ENCODE peak calls at places on chromosomes 5 and 9, in five cellular contexts. G is K562, S is HCT116, L is H1, E is GM12878. T is an unnamed sample.
A peak's percentile ranks its signal among the peaks of the same experiment; 100 is the strongest.

GRCh38 chr5:52989781-52990530 is 804 bp downstream of the ITGA2 start:
- DNase-seq in L (no peak), G (no peak), S (peak; percentile 18), E (no peak), T (no peak)

GRCh38 chr9:19583890-19584289 is 175.1 kb downstream of the ACER2 start:
- DNase-seq in E (no peak), L (no peak), S (no peak), G (no peak), T (no peak)

GRCh38 chr9:89576404-89576824 is 28.4 kb upstream of the GADD45G start:
- DNase-seq in E (no peak), L (no peak), S (peak; percentile 18), G (peak; percentile 15), T (no peak)

GRCh38 chr5:2206244-2207108 is 323.8 kb upstream of the IRX4 start:
- DNase-seq in E (no peak), S (no peak), L (no peak), G (no peak), T (peak; percentile 6)

GRCh38 chr9:106880081-106880480 is 17.1 kb downstream of the ZNF462 start:
- DNase-seq in E (no peak), S (no peak), G (no peak), L (no peak), T (no peak)

GRCh38 chr9:101307041-101307440 is 77.8 kb downstream of the BAAT start:
- DNase-seq in G (no peak), L (no peak), E (no peak), S (no peak), T (no peak)

GRCh38 chr5:180179399-180180197 is 29.4 kb downstream of the RASGEF1C start:
- DNase-seq in E (no peak), G (no peak), S (no peak), L (no peak), T (no peak)

GRCh38 chr5:133801431-133801830 is 167.0 kb downstream of the C5orf15 start:
- DNase-seq in G (no peak), S (no peak), E (no peak), L (no peak), T (no peak)

GRCh38 chr9:36980148-36980974 is 53.7 kb downstream of the PAX5 start:
- DNase-seq in S (peak; percentile 19), L (peak; percentile 53), E (no peak), G (peak; percentile 35), T (peak; percentile 68)

GRCh38 chr9:35553670-35554543 is 51.2 kb upstream of the TESK1 start:
- DNase-seq in S (peak; percentile 37), L (no peak), G (peak; percentile 62), E (peak; percentile 8), T (peak; percentile 55)

GRCh38 chr9:124139001-124139400 is 118.7 kb upstream of the NEK6 start:
- DNase-seq in G (no peak), S (no peak), E (no peak), L (no peak), T (no peak)

GRCh38 chr5:136062563-136063274 is 33.9 kb downstream of the TGFBI start:
- DNase-seq in S (peak; percentile 77), L (no peak), G (peak; percentile 63), E (no peak), T (no peak)

GRCh38 chr9:109335929-109336328 is 15.1 kb upstream of the EPB41L4B start:
- DNase-seq in S (no peak), G (no peak), L (no peak), E (no peak), T (no peak)

GRCh38 chr9:106310782-106311181 is 552.2 kb upstream of the ZNF462 start:
- DNase-seq in S (no peak), E (peak; percentile 31), L (no peak), G (no peak), T (no peak)

GRCh38 chr5:154590093-154590724 is 112.2 kb upstream of the HAND1 start:
- DNase-seq in G (no peak), E (no peak), S (no peak), L (no peak), T (no peak)

GRCh38 chr5:171152382-171152781 is 156.7 kb upstream of the TLX3 start:
- DNase-seq in L (no peak), G (peak; percentile 9), S (peak; percentile 22), E (no peak), T (no peak)

GRCh38 chr9:133910855-133911514 is 81.1 kb downstream of the VAV2 start:
- DNase-seq in L (no peak), S (no peak), G (no peak), E (no peak), T (no peak)

GRCh38 chr9:34220218-34220617 is 41.4 kb downstream of the UBAP1 start:
- DNase-seq in S (no peak), E (no peak), L (no peak), G (no peak), T (no peak)

GRCh38 chr9:75053869-75054268 is 25.8 kb upstream of the CARNMT1 start:
- DNase-seq in E (peak; percentile 4), S (no peak), L (no peak), G (no peak), T (no peak)

GRCh38 chr9:126173929-126174328 is 152.7 kb upstream of the MVB12B start:
- DNase-seq in G (no peak), L (no peak), E (no peak), S (no peak), T (no peak)

GRCh38 chr9:87776481-87777373 is 50.8 kb downstream of the CTSL start:
- DNase-seq in E (no peak), L (no peak), G (peak; percentile 22), S (no peak), T (no peak)

GRCh38 chr5:122726990-122727616 is 47.8 kb upstream of the SNX2 start:
- DNase-seq in L (no peak), E (peak; percentile 38), G (no peak), S (peak; percentile 12), T (no peak)

GRCh38 chr9:80061096-80061495 is 489.3 kb downstream of the TLE4 start:
- DNase-seq in G (no peak), S (no peak), L (no peak), E (no peak), T (no peak)

GRCh38 chr5:178622679-178623247 is 4.1 kb downstream of the CLK4 start:
- DNase-seq in E (no peak), G (no peak), S (no peak), L (no peak), T (no peak)

GRCh38 chr5:93189707-93190120 is 391.3 kb downstream of the NR2F1-AS1 start:
- DNase-seq in S (peak; percentile 78), G (no peak), E (no peak), L (no peak), T (no peak)

GRCh38 chr5:9057406-9058000 is 488.4 kb downstream of the SEMA5A start:
- DNase-seq in L (no peak), S (no peak), G (no peak), E (no peak), T (no peak)

GRCh38 chr5:151424892-151425523 is 22.4 kb upstream of the SLC36A1 start:
- DNase-seq in S (no peak), L (peak; percentile 43), G (no peak), E (no peak), T (no peak)

GRCh38 chr5:151414536-151414935 is 32.9 kb upstream of the SLC36A1 start:
- DNase-seq in G (no peak), S (no peak), E (no peak), L (no peak), T (no peak)

GRCh38 chr5:151417712-151418111 is 29.7 kb upstream of the SLC36A1 start:
- DNase-seq in E (no peak), L (no peak), G (no peak), S (no peak), T (no peak)

GRCh38 chr5:151420127-151420526 is 27.3 kb upstream of the SLC36A1 start:
- DNase-seq in L (no peak), G (no peak), E (no peak), S (no peak), T (no peak)
- H3K9ac ChIP-seq in L (no peak overlapping the region), G (no peak overlapping the region), E (no peak overlapping the region), S (no peak overlapping the region), T (no peak overlapping the region)

DNA sequence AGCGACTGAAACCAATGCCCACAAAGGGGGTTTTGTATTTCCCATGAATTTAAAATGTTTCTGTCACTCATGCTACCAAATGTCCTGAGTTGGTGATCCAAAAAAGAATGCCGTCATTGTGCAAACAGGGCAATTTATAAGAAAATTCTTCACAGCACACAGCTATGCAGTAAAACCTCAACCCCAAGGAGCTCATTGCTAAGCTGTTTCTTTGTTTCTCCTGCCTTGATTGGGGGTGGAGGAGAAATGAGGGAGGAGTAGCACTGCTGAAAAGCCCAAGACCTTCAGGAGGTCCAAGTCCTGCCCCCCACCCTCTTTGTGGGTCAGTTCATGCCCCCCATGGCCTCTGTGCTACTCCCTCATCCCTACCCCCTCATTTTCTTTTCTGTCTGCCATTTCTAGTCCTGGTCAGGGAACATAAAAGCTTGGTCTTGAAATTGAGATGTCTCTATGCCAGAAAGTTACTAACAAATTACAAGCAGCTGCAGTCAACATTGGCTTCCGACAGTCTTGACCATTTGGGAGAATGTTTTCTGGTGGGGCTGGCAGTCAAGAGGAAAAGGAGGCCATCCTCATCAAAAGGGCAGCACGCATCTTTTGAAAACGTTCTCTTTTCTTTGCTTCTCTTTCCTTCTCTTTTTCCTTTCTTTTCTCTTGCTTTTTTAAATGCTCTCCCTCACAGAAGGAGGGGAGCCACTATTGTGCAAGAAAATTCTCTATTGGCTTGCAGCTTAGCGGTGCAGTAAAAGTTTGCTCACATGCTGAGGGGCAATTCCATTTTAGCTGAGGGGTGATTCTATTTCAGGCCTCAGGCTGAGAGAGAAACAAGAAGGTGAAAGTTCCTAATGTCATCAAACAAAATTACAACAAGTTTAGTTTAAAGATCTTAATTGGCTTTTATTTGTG is 133.4 kb downstream of the GCNT1 start:
- DNase-seq in L (peak; percentile 13), S (no peak), G (no peak), E (no peak), T (peak; percentile 38)
- H3K4me3 ChIP-seq in L (peak overlapping the region; percentile 50), S (no peak overlapping the region), G (no peak overlapping the region), E (no peak overlapping the region), T (peak overlapping the region; percentile 1)

DNA sequence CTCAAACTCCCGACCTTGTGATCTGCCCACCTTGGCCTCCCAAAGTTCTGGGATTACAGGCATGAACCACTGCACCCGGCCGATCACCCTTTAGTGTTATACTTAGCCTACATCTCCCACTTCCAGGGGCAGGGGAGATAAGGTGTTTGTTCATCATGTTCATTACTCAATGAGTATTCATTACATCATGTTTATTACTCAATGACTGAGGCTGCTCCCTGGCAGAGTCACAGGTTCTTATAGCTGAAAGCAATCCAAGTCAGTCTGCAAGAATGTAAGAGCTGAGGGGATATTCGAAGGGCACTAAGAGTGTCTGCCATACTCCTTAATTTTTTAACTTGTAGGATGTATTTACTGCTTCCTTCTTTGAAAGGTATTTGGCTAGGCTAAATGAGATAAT is 214.2 kb downstream of the SPATA31D1 start:
- DNase-seq in L (no peak), E (no peak), G (no peak), S (no peak), T (no peak)
- TF ChIP-seq ZNF274 in L (no peak), E (no peak), G (no peak), S (no peak), T (no peak)

DNA sequence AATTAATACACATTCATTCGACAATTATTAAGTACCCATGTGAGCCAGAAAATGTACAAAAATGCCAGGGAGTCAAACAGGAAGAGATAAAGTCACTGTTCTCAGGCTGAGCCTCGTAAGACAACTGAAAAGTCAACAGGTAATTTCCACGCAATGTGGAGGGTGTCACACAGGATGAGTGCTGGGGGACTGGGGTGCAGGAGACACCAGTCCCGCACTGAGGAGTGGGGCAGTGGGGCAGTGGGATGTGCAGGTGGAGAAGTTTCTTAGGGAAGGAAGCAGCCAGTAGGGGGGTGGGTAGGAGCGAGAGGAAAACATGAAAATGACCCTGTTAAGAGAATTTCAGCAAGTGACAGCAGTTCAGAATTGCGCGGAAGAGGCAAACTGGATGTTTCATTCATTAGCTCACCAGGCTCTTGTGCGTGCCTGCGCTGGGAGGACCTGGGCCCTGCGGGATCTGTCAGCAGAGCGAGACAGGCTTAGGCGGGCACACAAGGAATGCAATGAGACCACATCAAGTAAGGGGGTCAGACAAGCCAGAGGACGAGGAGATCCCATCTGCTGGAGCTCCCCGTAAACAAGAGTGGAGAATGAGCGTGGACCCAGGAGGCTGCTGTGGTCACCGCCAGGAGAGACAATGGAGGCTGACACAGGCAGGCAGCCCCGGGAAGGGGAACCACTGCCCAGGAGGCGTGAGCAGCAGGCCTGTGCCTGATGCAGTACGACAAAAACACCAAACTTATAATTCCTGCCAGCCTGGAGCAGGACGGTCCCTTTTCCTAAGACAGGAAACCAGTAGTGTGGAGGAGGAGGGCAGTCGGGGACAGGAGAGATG is 21.0 kb downstream of the CAMSAP1 start:
- DNase-seq in E (no peak), G (no peak), L (no peak), S (no peak), T (no peak)
- H3K9ac ChIP-seq in E (no peak overlapping the region), G (peak overlapping the region; percentile 81), L (no peak overlapping the region), S (no peak overlapping the region), T (no peak overlapping the region)